ENCODE peak calls at places on chromosomes 16 and 17, in four cellular contexts. N is foreskin keratinocyte, Y is uterus, V is cardiac muscle cell. T is an unnamed sample.

GRCh38 chr16:81514041-81514559 is 69.5 kb downstream of the CMIP start:
- DNase-seq in Y (no peak), V (no peak), N (no peak), T (no peak)

GRCh38 chr17:39057807-39058206 is 90.6 kb upstream of the FBXO47 start:
- DNase-seq in Y (no peak), N (no peak), V (no peak), T (no peak)

GRCh38 chr17:40791808-40792436 is 7.8 kb downstream of the KRT28 start:
- DNase-seq in N (peak; percentile 33), V (peak; percentile 62), Y (no peak), T (no peak)

GRCh38 chr16:53043986-53044571 is 8.6 kb downstream of the CHD9NB start:
- DNase-seq in Y (no peak), V (no peak), N (peak; percentile 33), T (peak; percentile 48)

GRCh38 chr16:47887496-47887895 is 268.3 kb downstream of the ABCC12 start:
- DNase-seq in V (peak; percentile 5), Y (no peak), N (peak; percentile 92), T (no peak)

GRCh38 chr17:68868708-68869107 is 86.5 kb downstream of the ABCA8 start:
- DNase-seq in V (peak; percentile 48), N (no peak), Y (no peak), T (no peak)

GRCh38 chr17:81115749-81116464 is 49.4 kb upstream of the PVALEF start:
- DNase-seq in V (no peak), Y (no peak), N (no peak), T (no peak)

GRCh38 chr16:26554030-26554429 is 512.7 kb upstream of the C16orf82 start:
- DNase-seq in N (no peak), V (no peak), Y (no peak), T (no peak)

GRCh38 chr17:17119533-17119932 is 77.3 kb downstream of the MPRIP start:
- DNase-seq in Y (no peak), N (peak; percentile 79), V (peak; percentile 29), T (no peak)

GRCh38 chr16:81421536-81421935 is 23.1 kb upstream of the CMIP start:
- DNase-seq in Y (no peak), N (no peak), V (no peak), T (no peak)

GRCh38 chr17:75371981-75372380 is 33.5 kb downstream of the GRB2 start:
- DNase-seq in N (no peak), V (no peak), Y (no peak), T (no peak)

GRCh38 chr16:18979936-18980335 is 3.8 kb upstream of the TMC7 start:
- DNase-seq in V (no peak), Y (no peak), N (no peak), T (no peak)

GRCh38 chr17:1078831-1079561 is 82.1 kb downstream of the TIMM22 start:
- DNase-seq in Y (no peak), V (no peak), N (no peak), T (peak; percentile 72)

DNA sequence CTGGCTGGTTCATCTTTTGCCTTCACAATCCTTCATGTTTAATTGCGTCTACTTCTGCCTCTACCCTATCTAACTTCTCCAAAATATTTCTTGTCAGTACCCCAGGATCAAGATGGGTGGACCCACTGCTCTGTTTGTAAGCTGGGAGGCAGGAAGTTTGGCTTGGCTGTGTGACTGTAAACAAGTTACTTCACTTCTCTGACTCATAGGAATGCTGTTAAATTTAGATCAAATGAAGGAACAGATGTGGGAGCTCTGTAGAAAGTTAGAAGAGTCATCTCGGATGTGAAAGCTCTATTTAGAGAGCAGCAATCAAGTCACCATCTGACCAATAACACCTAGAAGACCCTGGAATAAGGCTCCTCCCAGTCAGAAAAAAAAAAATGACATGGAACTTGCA is 55.2 kb upstream of the MRTFB start:
- DNase-seq in V (peak; percentile 81), N (peak; percentile 68), Y (no peak), T (no peak)
- TF ChIP-seq CTCF in V (no peak), N (peak; percentile 6), Y (no peak), T (no peak)

DNA sequence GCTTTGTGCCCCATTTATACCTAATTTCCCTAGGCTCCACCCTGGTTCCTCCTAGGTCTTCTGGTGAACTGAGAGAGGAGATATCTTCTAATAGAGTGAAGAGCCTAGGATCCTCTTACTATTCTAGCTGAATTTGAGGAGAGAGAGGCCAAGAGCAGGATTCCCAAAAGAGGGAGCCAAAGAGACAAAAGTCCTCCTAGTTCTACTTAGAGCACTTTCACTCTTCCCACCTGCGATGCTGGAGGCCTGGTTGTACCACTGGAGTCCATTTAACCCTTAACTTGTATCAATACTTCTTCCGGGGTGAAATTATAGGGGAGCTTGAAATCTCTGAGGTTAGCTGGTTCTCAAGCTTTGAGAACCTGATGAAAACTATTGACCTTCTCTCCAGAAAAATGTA is 3.4 kb upstream of the SSH2 start:
- DNase-seq in V (peak; percentile 66), Y (no peak), N (peak; percentile 31), T (no peak)
- TF ChIP-seq CTCF in V (peak; percentile 59), Y (no peak), N (peak; percentile 62), T (no peak)

GRCh38 chr17:32118835-32119234 is 23.5 kb upstream of the RHOT1 start:
- DNase-seq in Y (no peak), V (no peak), N (no peak), T (no peak)

GRCh38 chr17:32117399-32117798 is 24.9 kb upstream of the RHOT1 start:
- DNase-seq in Y (no peak), N (no peak), V (no peak), T (no peak)

GRCh38 chr17:32114536-32114935 is 27.8 kb upstream of the RHOT1 start:
- DNase-seq in N (no peak), V (no peak), Y (no peak), T (no peak)

GRCh38 chr17:32120086-32120485 is 22.2 kb upstream of the RHOT1 start:
- DNase-seq in Y (no peak), N (no peak), V (no peak), T (no peak)

GRCh38 chr17:32116937-32117336 is 25.4 kb upstream of the RHOT1 start:
- DNase-seq in V (no peak), Y (no peak), N (no peak), T (no peak)
- TF ChIP-seq CTCF in V (no peak), Y (no peak), N (no peak), T (no peak)

GRCh38 chr17:52120465-52120864 is 38.0 kb downstream of the CA10 start:
- DNase-seq in Y (no peak), V (no peak), N (no peak), T (no peak)
- TF ChIP-seq CTCF in Y (no peak), V (no peak), N (no peak), T (no peak)

DNA sequence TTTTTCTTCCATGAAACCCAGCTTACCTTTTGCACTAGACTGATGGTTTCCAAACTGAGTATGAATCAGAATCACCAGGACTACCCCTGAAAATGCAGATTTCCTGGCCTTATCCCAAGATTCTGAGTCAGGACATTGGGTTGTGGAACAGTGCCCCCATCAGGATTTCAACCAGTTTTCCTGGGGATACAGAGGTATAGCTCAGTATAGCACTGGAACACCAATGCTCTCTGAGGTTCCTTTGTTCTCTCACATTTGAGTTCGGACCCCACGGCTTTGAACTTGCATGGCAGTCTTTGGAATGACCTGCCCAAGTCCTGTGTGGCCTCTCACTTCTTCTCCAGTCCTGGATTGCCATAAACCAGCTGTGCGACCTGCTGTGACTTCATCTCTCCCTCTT is 12.8 kb upstream of the CCL8 start:
- DNase-seq in Y (no peak), N (peak; percentile 33), V (peak; percentile 88), T (no peak)
- TF ChIP-seq CTCF in Y (peak; percentile 54), N (peak; percentile 65), V (peak; percentile 64), T (no peak)

GRCh38 chr17:7840875-7841274 is 6.9 kb downstream of the KDM6B start:
- DNase-seq in N (no peak), Y (no peak), V (no peak), T (no peak)
- TF ChIP-seq CTCF in N (no peak), Y (no peak), V (no peak), T (no peak)